ENCODE peak calls at places on chromosomes 3 and 15, in five cellular contexts. U is mesendoderm, M is H9, S is neuronal stem cell, J is IMR-90. L is an unnamed sample.

GRCh38 chr15:88871313-88871712 is 24.0 kb downstream of the HAPLN3 start:
- DNase-seq in J (no peak), U (no peak), M (no peak), S (no peak), L (no peak)

GRCh38 chr15:39621210-39621609 is 40.3 kb downstream of the THBS1 start:
- DNase-seq in J (no peak), M (no peak), S (no peak), U (no peak), L (no peak)

GRCh38 chr3:50137567-50137966 is 17.6 kb upstream of the SEMA3F start:
- DNase-seq in S (no peak), M (no peak), U (no peak), J (no peak), L (no peak)

GRCh38 chr15:77526582-77527163 is 106.0 kb downstream of the HMG20A start:
- DNase-seq in S (no peak), J (no peak), U (no peak), M (no peak), L (no peak)

GRCh38 chr3:186383026-186383993 is 21.3 kb upstream of the DGKG start:
- DNase-seq in M (no peak), U (peak), S (no peak), J (no peak), L (no peak)

GRCh38 chr3:23981136-23981535 is 36.0 kb downstream of the NR1D2 start:
- DNase-seq in S (no peak), U (no peak), J (no peak), M (no peak), L (no peak)

GRCh38 chr3:55061619-55062018 is 133.8 kb upstream of the LRTM1 start:
- DNase-seq in S (no peak), J (no peak), U (no peak), M (no peak), L (peak)

GRCh38 chr3:111890051-111890580 is 31.1 kb downstream of the PHLDB2 start:
- DNase-seq in S (no peak), J (no peak), M (no peak), U (no peak), L (no peak)

GRCh38 chr3:20141841-20142240 is 44.2 kb downstream of the SGO1 start:
- DNase-seq in S (peak), J (no peak), U (peak), M (peak), L (no peak)

GRCh38 chr15:89132611-89133242 is 44.5 kb downstream of the ABHD2 start:
- DNase-seq in J (no peak), M (no peak), S (no peak), U (no peak), L (no peak)

GRCh38 chr3:99474776-99475175 is 163.6 kb upstream of the COL8A1 start:
- DNase-seq in S (no peak), M (no peak), U (no peak), J (peak), L (no peak)
- H2BK120ac ChIP-seq in S (no peak), M (no peak), U (no peak), J (peak), L (no peak)

GRCh38 chr3:17742092-17742836 is at the start of gene TBC1D5:
- DNase-seq in U (peak), S (peak), J (peak), M (peak), L (peak)
- H2BK120ac ChIP-seq in U (peak), S (no peak), J (peak), M (peak), L (peak)

DNA sequence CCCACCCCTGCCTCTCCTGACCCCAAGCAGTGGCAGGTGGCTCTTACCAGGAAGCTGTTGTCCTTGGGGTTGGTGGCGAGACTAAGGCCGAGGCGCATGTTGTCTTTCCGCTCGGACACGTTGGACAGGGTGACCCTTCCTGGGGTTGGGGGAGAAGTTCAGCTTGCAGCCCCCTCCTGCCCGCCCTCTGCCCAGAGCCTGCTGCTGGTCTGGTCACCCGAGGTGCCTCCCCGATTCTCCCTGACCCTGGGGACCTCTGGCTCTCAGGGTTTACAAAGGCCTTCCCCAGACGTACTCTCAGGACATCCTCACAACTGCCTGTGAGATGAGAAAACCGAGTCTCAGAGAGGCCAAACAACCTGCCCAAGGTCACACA is 67.3 kb downstream of the ITGA11 start:
- DNase-seq in U (no peak), S (no peak), M (no peak), J (no peak), L (no peak)
- H2BK120ac ChIP-seq in U (no peak), S (no peak), M (no peak), J (no peak), L (no peak)

GRCh38 chr15:41683955-41684354 is 23.8 kb downstream of the MGA start:
- DNase-seq in S (no peak), M (no peak), J (no peak), U (no peak), L (no peak)
- H2BK120ac ChIP-seq in S (no peak), M (no peak), J (no peak), U (no peak), L (no peak)

GRCh38 chr3:149848238-149848637 is 35.2 kb downstream of the RNF13 start:
- DNase-seq in J (no peak), U (no peak), M (no peak), S (no peak), L (no peak)

GRCh38 chr3:149845570-149846244 is 32.7 kb downstream of the RNF13 start:
- DNase-seq in J (peak), S (no peak), M (no peak), U (no peak), L (no peak)

GRCh38 chr3:149844073-149844472 is 31.1 kb downstream of the RNF13 start:
- DNase-seq in J (no peak), S (no peak), U (no peak), M (no peak), L (no peak)

GRCh38 chr3:149839874-149840273 is 26.9 kb downstream of the RNF13 start:
- DNase-seq in M (no peak), J (no peak), U (no peak), S (no peak), L (no peak)

GRCh38 chr3:149843502-149843901 is 30.5 kb downstream of the RNF13 start:
- DNase-seq in S (no peak), M (no peak), U (no peak), J (no peak), L (no peak)
- H2BK120ac ChIP-seq in S (no peak), M (no peak), U (no peak), J (no peak), L (no peak)

DNA sequence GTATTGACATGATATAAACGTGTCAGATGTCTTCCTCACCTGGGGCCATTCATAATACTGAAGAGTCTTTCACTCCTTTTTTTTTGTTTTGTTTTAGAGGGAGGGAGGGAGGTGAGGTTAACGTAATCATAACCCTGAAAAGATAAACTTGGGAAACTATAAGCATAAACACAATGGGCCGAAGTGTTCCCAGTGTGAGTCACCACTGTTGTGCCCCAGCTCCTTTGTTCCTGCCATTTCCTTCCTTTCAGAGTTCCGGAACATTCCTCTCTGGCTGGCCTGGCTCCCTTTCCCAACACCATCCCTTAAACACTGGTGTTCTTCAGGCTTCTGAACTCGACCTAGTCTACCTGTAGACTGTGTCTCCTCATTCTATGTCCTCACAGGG is 18.6 kb downstream of the PLD1 start:
- DNase-seq in J (peak), U (peak), S (no peak), M (no peak), L (no peak)
- H2BK120ac ChIP-seq in J (peak), U (no peak), S (no peak), M (no peak), L (no peak)

GRCh38 chr3:45571969-45572368 is 22.6 kb upstream of the LIMD1 start:
- DNase-seq in U (peak), J (no peak), S (no peak), M (no peak), L (peak)
- H2BK120ac ChIP-seq in U (no peak), J (no peak), S (no peak), M (no peak), L (no peak)

DNA sequence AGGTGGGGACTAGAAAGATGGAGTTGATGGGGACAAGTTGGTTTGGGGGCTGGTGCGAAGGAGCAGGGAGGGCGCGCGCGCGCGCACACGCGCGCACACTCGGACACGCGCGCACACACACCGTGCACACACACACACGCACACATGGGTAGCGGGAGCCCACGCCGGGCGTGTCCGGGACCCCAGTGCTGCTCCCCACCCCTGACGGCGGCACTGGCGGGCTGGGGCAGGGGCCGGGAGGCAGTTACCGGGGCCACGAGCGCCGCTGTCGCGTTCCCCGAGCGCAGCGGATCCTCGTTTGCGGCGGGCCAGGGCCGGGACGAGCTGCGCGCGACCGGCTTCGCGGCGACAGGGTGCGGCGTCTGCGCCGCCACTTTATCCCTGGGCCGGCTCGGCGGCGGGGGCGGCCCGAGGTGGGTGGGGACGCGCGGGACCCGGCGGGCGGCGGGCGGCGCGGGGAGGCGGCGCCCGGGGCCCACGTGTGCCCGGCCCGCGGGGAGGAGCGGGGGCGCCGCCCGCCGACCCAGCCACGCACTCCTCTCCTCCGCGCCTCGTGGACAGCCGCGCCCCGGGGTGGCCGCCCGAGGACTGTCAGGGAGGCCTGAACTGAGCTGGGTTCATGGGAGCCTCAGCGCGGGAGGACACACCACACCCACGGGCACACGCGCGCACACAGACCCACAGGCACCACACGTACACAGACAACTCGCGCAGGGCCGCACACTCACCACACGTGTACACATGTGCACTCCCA is 698 bp upstream of the MGLL start:
- DNase-seq in S (peak), U (no peak), M (no peak), J (peak), L (peak)
- H2BK120ac ChIP-seq in S (no peak), U (no peak), M (no peak), J (peak), L (peak)